ENCODE peak calls at places on chromosomes 5 and 9, in five cellular contexts. X is RWPE1, C is fibroblast of the aortic adventitia, I is A549, P is epithelial cell of esophagus. D is an unnamed sample.

GRCh38 chr9:15696979-15697378 is 144.1 kb downstream of the CCDC171 start:
- DNase-seq in X (no peak), C (no peak), I (no peak), P (no peak), D (no peak)

GRCh38 chr5:9782806-9783560 is 152.8 kb upstream of the TAS2R1 start:
- DNase-seq in X (no peak), C (peak), I (no peak), P (no peak), D (no peak)

GRCh38 chr9:83280259-83280658 is 217.3 kb upstream of the RASEF start:
- DNase-seq in X (no peak), C (no peak), I (no peak), P (peak), D (no peak)

GRCh38 chr9:107141967-107142366 is 141.1 kb upstream of the RAD23B start:
- DNase-seq in X (no peak), C (peak), I (no peak), P (peak), D (no peak)

GRCh38 chr9:27818348-27818747 is 245.1 kb upstream of the C9orf72 start:
- DNase-seq in X (no peak), C (no peak), I (no peak), P (no peak), D (no peak)

GRCh38 chr5:34854459-34855174 is 15.7 kb downstream of the TTC23L start:
- DNase-seq in X (no peak), C (no peak), I (no peak), P (no peak), D (no peak)

GRCh38 chr5:171269717-171270116 is 39.3 kb upstream of the TLX3 start:
- DNase-seq in X (peak), C (peak), I (no peak), P (peak), D (no peak)

GRCh38 chr9:125409637-125410521 is 148.3 kb downstream of the GAPVD1 start:
- DNase-seq in X (peak), C (no peak), I (peak), P (peak), D (no peak)

GRCh38 chr5:82356808-82357671 is 78.9 kb upstream of the RPS23 start:
- DNase-seq in X (peak), C (peak), I (peak), P (peak), D (no peak)

GRCh38 chr5:138972836-138973235 is 97.7 kb upstream of the LRRTM2 start:
- DNase-seq in X (no peak), C (no peak), I (no peak), P (no peak), D (no peak)

GRCh38 chr9:33466565-33467495 is 6.9 kb downstream of the NOL6 start:
- DNase-seq in X (peak), C (peak), I (peak), P (peak), D (peak)

GRCh38 chr9:77291714-77292113 is 114.4 kb downstream of the VPS13A start:
- DNase-seq in X (peak), C (no peak), I (peak), P (peak), D (no peak)

GRCh38 chr5:92836861-92837755 is 743.9 kb downstream of the NR2F1-AS1 start:
- DNase-seq in X (no peak), C (peak), I (no peak), P (no peak), D (no peak)

GRCh38 chr9:70470050-70471015 is 55.9 kb upstream of the KLF9 start:
- DNase-seq in X (no peak), C (peak), I (no peak), P (no peak), D (no peak)

GRCh38 chr5:78779262-78779661 is 130.7 kb upstream of the LHFPL2 start:
- DNase-seq in X (no peak), C (peak), I (no peak), P (no peak), D (no peak)

GRCh38 chr9:107637421-107638420 is 148.2 kb upstream of the KLF4 start:
- DNase-seq in X (peak), C (peak), I (peak), P (peak), D (peak)

GRCh38 chr5:176133289-176133870 is 104.8 kb upstream of the SIMC1 start:
- DNase-seq in X (no peak), C (no peak), I (no peak), P (no peak), D (no peak)

GRCh38 chr5:33375900-33376299 is 64.9 kb upstream of the TARS1 start:
- DNase-seq in X (no peak), C (no peak), I (no peak), P (no peak), D (no peak)

GRCh38 chr5:33381243-33381642 is 59.5 kb upstream of the TARS1 start:
- DNase-seq in X (peak), C (no peak), I (no peak), P (peak), D (no peak)

DNA sequence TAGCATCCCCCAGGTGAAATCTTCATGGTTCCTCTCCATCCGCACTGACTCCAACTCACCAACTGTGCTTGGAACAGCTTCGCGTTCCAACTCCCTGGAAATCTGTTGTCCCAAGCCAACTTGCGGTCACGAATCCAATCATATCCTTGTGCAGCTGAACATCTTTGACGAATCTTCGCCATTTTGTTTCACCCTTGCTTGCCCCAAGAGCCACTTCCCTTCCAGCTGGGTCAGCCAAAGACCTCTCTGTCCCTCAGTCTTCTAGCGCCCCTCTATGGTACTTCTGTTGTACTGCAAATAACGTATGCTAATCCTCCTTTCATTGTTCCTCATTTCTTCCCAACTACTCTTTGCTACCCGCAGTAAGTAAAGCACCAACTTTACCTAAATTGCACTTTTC is 61.0 kb upstream of the TARS1 start:
- DNase-seq in X (no peak), C (peak), I (no peak), P (peak), D (no peak)
- TF ChIP-seq CTCF in X (peak), C (peak), I (peak), P (peak), D (peak)

GRCh38 chr5:127442085-127442484 is 75.4 kb upstream of the PRRC1 start:
- DNase-seq in X (peak), C (peak), I (peak), P (peak), D (no peak)
- TF ChIP-seq CTCF in X (no peak), C (no peak), I (peak), P (no peak), D (peak)

DNA sequence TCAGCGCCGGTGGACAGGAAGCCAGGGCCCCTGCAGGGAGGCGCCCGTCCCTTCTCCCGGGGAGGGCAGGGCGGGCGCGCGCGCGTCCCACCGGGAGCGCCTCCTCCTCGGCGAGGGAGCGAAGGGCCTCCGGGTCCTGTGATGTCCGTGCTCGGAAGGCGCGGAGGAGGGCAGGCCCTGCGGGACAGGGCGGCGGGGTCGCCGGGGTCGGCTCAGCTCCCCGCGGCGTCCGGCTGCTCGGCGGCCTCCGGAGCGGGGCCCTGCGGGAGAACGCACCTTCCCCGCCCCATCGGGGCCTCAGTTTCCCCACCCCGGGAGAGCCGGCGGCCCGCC is 328 bp downstream of the EXD3 start:
- DNase-seq in X (no peak), C (no peak), I (no peak), P (peak), D (no peak)
- TF ChIP-seq CTCF in X (no peak), C (no peak), I (no peak), P (no peak), D (no peak)

GRCh38 chr5:109961755-109962154 is 272.0 kb downstream of the MAN2A1 start:
- DNase-seq in X (no peak), C (no peak), I (no peak), P (no peak), D (no peak)

GRCh38 chr5:109956884-109957283 is 267.2 kb downstream of the MAN2A1 start:
- DNase-seq in X (no peak), C (no peak), I (no peak), P (no peak), D (no peak)

GRCh38 chr5:109958082-109958481 is 268.4 kb downstream of the MAN2A1 start:
- DNase-seq in X (no peak), C (no peak), I (no peak), P (no peak), D (no peak)

GRCh38 chr5:109962882-109963603 is 273.3 kb downstream of the MAN2A1 start:
- DNase-seq in X (no peak), C (no peak), I (no peak), P (no peak), D (no peak)

DNA sequence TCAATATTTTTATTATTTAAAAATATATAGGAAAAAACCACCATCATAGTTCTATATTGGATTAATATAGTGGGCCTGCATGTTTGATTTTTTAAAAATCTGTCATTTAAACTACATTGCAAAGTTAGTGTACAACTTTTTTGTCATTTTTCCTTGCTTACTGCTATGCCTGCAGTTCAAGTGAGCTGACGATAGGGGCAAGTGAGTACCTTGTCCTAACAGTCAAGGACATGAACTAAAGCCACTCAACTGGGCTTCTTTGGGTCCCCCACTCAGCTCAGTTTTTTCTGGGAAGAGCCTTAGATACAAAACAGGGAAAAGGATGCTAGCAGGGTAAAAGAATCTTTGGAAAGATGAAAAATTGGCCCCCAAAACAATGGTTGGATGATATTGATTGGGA is 269.9 kb downstream of the MAN2A1 start:
- DNase-seq in X (no peak), C (no peak), I (no peak), P (no peak), D (no peak)
- TF ChIP-seq CTCF in X (no peak), C (peak), I (no peak), P (peak), D (peak)

GRCh38 chr5:172843825-172844576 is 9.9 kb downstream of the ERGIC1 start:
- DNase-seq in X (no peak), C (no peak), I (no peak), P (no peak), D (no peak)

GRCh38 chr5:172846249-172846648 is 12.2 kb downstream of the ERGIC1 start:
- DNase-seq in X (no peak), C (no peak), I (no peak), P (no peak), D (no peak)

GRCh38 chr5:172846677-172847076 is 12.6 kb downstream of the ERGIC1 start:
- DNase-seq in X (no peak), C (no peak), I (no peak), P (no peak), D (no peak)

GRCh38 chr5:172844577-172844838 is 10.5 kb downstream of the ERGIC1 start:
- DNase-seq in X (no peak), C (no peak), I (no peak), P (no peak), D (no peak)

GRCh38 chr5:172845190-172845975 is 11.3 kb downstream of the ERGIC1 start:
- DNase-seq in X (no peak), C (no peak), I (no peak), P (no peak), D (no peak)
- TF ChIP-seq CTCF in X (no peak), C (peak), I (no peak), P (peak), D (peak)

D was measured in type B pancreatic cell.